ENCODE peak calls at places on chromosome 21, in six cellular contexts. One of them, this sample, is unnamed.

GRCh38 chr21:14453339-14453738 is 70.4 kb upstream of the HSPA13 start:
- DNase-seq in mesenteric fat pad: no peak
- DNase-seq in hypothalamus: no peak
- DNase-seq in NCI-H1105: no peak
- DNase-seq in central memory CD4-positive, alpha-beta T cell: no peak
- DNase-seq in left ventricle myocardium inferior: no peak
- DNase-seq in this sample: no peak

GRCh38 chr21:45542667-45543370 is 579 bp upstream of the SLC19A1 start:
- DNase-seq in mesenteric fat pad: peak
- DNase-seq in hypothalamus: no peak
- DNase-seq in NCI-H1105: no peak
- DNase-seq in central memory CD4-positive, alpha-beta T cell: no peak
- DNase-seq in left ventricle myocardium inferior: peak
- DNase-seq in this sample: no peak

GRCh38 chr21:41772351-41773080 is 5.7 kb upstream of the RIPK4 start:
- DNase-seq in mesenteric fat pad: no peak
- DNase-seq in hypothalamus: no peak
- DNase-seq in NCI-H1105: no peak
- DNase-seq in central memory CD4-positive, alpha-beta T cell: no peak
- DNase-seq in left ventricle myocardium inferior: no peak
- DNase-seq in this sample: no peak

GRCh38 chr21:37210799-37211198 is 56.3 kb downstream of the VPS26C start:
- DNase-seq in mesenteric fat pad: no peak
- DNase-seq in hypothalamus: no peak
- DNase-seq in NCI-H1105: no peak
- DNase-seq in central memory CD4-positive, alpha-beta T cell: no peak
- DNase-seq in left ventricle myocardium inferior: no peak
- DNase-seq in this sample: no peak

GRCh38 chr21:16541366-16541765 is 811.6 kb downstream of the USP25 start:
- DNase-seq in mesenteric fat pad: no peak
- DNase-seq in hypothalamus: no peak
- DNase-seq in NCI-H1105: no peak
- DNase-seq in central memory CD4-positive, alpha-beta T cell: no peak
- DNase-seq in left ventricle myocardium inferior: no peak
- DNase-seq in this sample: no peak

GRCh38 chr21:27240901-27241300 is 274.0 kb upstream of the ADAMTS5 start:
- DNase-seq in mesenteric fat pad: no peak
- DNase-seq in hypothalamus: no peak
- DNase-seq in NCI-H1105: no peak
- DNase-seq in central memory CD4-positive, alpha-beta T cell: no peak
- DNase-seq in left ventricle myocardium inferior: no peak
- DNase-seq in this sample: no peak

GRCh38 chr21:34186119-34186719 is 112.8 kb downstream of the MRPS6 start:
- DNase-seq in mesenteric fat pad: no peak
- DNase-seq in hypothalamus: no peak
- DNase-seq in NCI-H1105: no peak
- DNase-seq in central memory CD4-positive, alpha-beta T cell: no peak
- DNase-seq in left ventricle myocardium inferior: no peak
- DNase-seq in this sample: no peak

GRCh38 chr21:41321211-41321907 is 4.8 kb downstream of the FAM3B start:
- DNase-seq in mesenteric fat pad: no peak
- DNase-seq in hypothalamus: no peak
- DNase-seq in NCI-H1105: peak
- DNase-seq in central memory CD4-positive, alpha-beta T cell: no peak
- DNase-seq in left ventricle myocardium inferior: no peak
- DNase-seq in this sample: no peak

GRCh38 chr21:33412832-33413519 is 9.8 kb downstream of the IFNGR2 start:
- DNase-seq in mesenteric fat pad: no peak
- DNase-seq in hypothalamus: no peak
- DNase-seq in NCI-H1105: no peak
- DNase-seq in central memory CD4-positive, alpha-beta T cell: no peak
- DNase-seq in left ventricle myocardium inferior: no peak
- DNase-seq in this sample: no peak

GRCh38 chr21:19607983-19608668 is 1204.5 kb upstream of the TMPRSS15 start:
- DNase-seq in mesenteric fat pad: no peak
- DNase-seq in hypothalamus: no peak
- DNase-seq in NCI-H1105: no peak
- DNase-seq in central memory CD4-positive, alpha-beta T cell: no peak
- DNase-seq in left ventricle myocardium inferior: no peak
- DNase-seq in this sample: no peak

GRCh38 chr21:44670642-44671432 is 4.1 kb upstream of the KRTAP12-2 start:
- DNase-seq in mesenteric fat pad: no peak
- DNase-seq in hypothalamus: no peak
- DNase-seq in NCI-H1105: no peak
- DNase-seq in central memory CD4-positive, alpha-beta T cell: no peak
- DNase-seq in left ventricle myocardium inferior: no peak
- DNase-seq in this sample: no peak

GRCh38 chr21:21268061-21268471 is 269.9 kb downstream of the NCAM2 start:
- DNase-seq in mesenteric fat pad: no peak
- DNase-seq in hypothalamus: no peak
- DNase-seq in NCI-H1105: no peak
- DNase-seq in central memory CD4-positive, alpha-beta T cell: no peak
- DNase-seq in left ventricle myocardium inferior: no peak
- DNase-seq in this sample: no peak

This sample was measured in AG08395.